ENCODE peak calls at places on chromosomes 12 and 14, in eight cellular contexts. One of them, this sample, is unnamed.
A peak's percentile ranks its signal among the peaks of the same experiment; 100 is the strongest.

GRCh38 chr12:53430116-53430515 is 6.5 kb downstream of the AMHR2 start:
- DNase-seq in GM23338: no peak
- DNase-seq in DND-41: no peak
- DNase-seq in body of pancreas: no peak
- DNase-seq in heart left ventricle: no peak
- DNase-seq in testis: no peak
- DNase-seq in cardiac muscle cell: no peak
- DNase-seq in lung: no peak
- DNase-seq in this sample: no peak

GRCh38 chr14:71532790-71533189 is 399.4 kb upstream of the RGS6 start:
- DNase-seq in body of pancreas: no peak
- DNase-seq in heart left ventricle: no peak
- DNase-seq in testis: no peak
- DNase-seq in lung: no peak
- DNase-seq in DND-41: no peak
- DNase-seq in cardiac muscle cell: no peak
- DNase-seq in GM23338: no peak
- DNase-seq in this sample: no peak

GRCh38 chr12:89960011-89960507 is 251.4 kb upstream of the ATP2B1 start:
- DNase-seq in heart left ventricle: no peak
- DNase-seq in lung: no peak
- DNase-seq in GM23338: no peak
- DNase-seq in testis: no peak
- DNase-seq in body of pancreas: no peak
- DNase-seq in DND-41: no peak
- DNase-seq in cardiac muscle cell: no peak
- DNase-seq in this sample: no peak

GRCh38 chr14:34426313-34427295 is 35.4 kb downstream of the SPTSSA start:
- DNase-seq in cardiac muscle cell: no peak
- DNase-seq in DND-41: no peak
- DNase-seq in testis: peak; percentile 16
- DNase-seq in body of pancreas: peak; percentile 52
- DNase-seq in GM23338: no peak
- DNase-seq in heart left ventricle: no peak
- DNase-seq in lung: no peak
- DNase-seq in this sample: no peak

GRCh38 chr12:52655720-52656124 is 3.7 kb upstream of the KRT2 start:
- DNase-seq in body of pancreas: peak; percentile 61
- DNase-seq in GM23338: no peak
- DNase-seq in cardiac muscle cell: no peak
- DNase-seq in lung: peak; percentile 38
- DNase-seq in DND-41: no peak
- DNase-seq in heart left ventricle: no peak
- DNase-seq in testis: no peak
- DNase-seq in this sample: no peak

GRCh38 chr14:32635103-32635719 is 303.5 kb upstream of the NPAS3 start:
- DNase-seq in cardiac muscle cell: peak; percentile 64
- DNase-seq in lung: no peak
- DNase-seq in heart left ventricle: no peak
- DNase-seq in testis: no peak
- DNase-seq in body of pancreas: no peak
- DNase-seq in DND-41: no peak
- DNase-seq in GM23338: no peak
- DNase-seq in this sample: no peak

GRCh38 chr12:6946033-6946919 is 2.5 kb downstream of the C12orf57 start:
- DNase-seq in body of pancreas: peak; percentile 99
- DNase-seq in testis: peak; percentile 70
- DNase-seq in heart left ventricle: no peak
- DNase-seq in DND-41: no peak
- DNase-seq in cardiac muscle cell: peak; percentile 39
- DNase-seq in lung: peak; percentile 93
- DNase-seq in GM23338: peak; percentile 95
- DNase-seq in this sample: no peak

GRCh38 chr12:52260351-52261210 is 13.9 kb upstream of the KRT86 start:
- DNase-seq in lung: no peak
- DNase-seq in heart left ventricle: no peak
- DNase-seq in GM23338: no peak
- DNase-seq in testis: no peak
- DNase-seq in body of pancreas: no peak
- DNase-seq in DND-41: no peak
- DNase-seq in cardiac muscle cell: no peak
- DNase-seq in this sample: no peak

GRCh38 chr14:56262530-56262929 is 144.3 kb downstream of the PELI2 start:
- DNase-seq in cardiac muscle cell: no peak
- DNase-seq in DND-41: no peak
- DNase-seq in heart left ventricle: no peak
- DNase-seq in lung: no peak
- DNase-seq in GM23338: no peak
- DNase-seq in testis: no peak
- DNase-seq in body of pancreas: no peak
- DNase-seq in this sample: no peak

GRCh38 chr14:64772394-64772950 is 68.2 kb downstream of the PLEKHG3 start:
- DNase-seq in DND-41: no peak
- DNase-seq in lung: no peak
- DNase-seq in body of pancreas: no peak
- DNase-seq in cardiac muscle cell: no peak
- DNase-seq in GM23338: peak; percentile 67
- DNase-seq in testis: no peak
- DNase-seq in heart left ventricle: no peak
- DNase-seq in this sample: no peak

GRCh38 chr14:74528886-74529285 is 35.3 kb downstream of the ISCA2 start:
- DNase-seq in DND-41: no peak
- DNase-seq in heart left ventricle: no peak
- DNase-seq in body of pancreas: peak; percentile 13
- DNase-seq in cardiac muscle cell: no peak
- DNase-seq in GM23338: no peak
- DNase-seq in testis: no peak
- DNase-seq in lung: no peak
- DNase-seq in this sample: no peak

GRCh38 chr12:124992874-124993567 is 424 bp upstream of the BRI3BP start:
- DNase-seq in GM23338: peak; percentile 97
- DNase-seq in DND-41: peak; percentile 94
- DNase-seq in body of pancreas: peak; percentile 86
- DNase-seq in lung: peak; percentile 68
- DNase-seq in cardiac muscle cell: peak; percentile 17
- DNase-seq in testis: peak; percentile 44
- DNase-seq in heart left ventricle: no peak
- DNase-seq in this sample: no peak

GRCh38 chr14:58955294-58955821 is 233.1 kb upstream of the DAAM1 start:
- DNase-seq in cardiac muscle cell: peak; percentile 70
- DNase-seq in testis: no peak
- DNase-seq in DND-41: no peak
- DNase-seq in body of pancreas: no peak
- DNase-seq in lung: no peak
- DNase-seq in GM23338: peak; percentile 23
- DNase-seq in heart left ventricle: no peak
- DNase-seq in this sample: no peak

GRCh38 chr12:104357431-104357952 is 54.0 kb downstream of the EID3 start:
- DNase-seq in heart left ventricle: no peak
- DNase-seq in DND-41: no peak
- DNase-seq in testis: no peak
- DNase-seq in GM23338: no peak
- DNase-seq in body of pancreas: no peak
- DNase-seq in lung: no peak
- DNase-seq in cardiac muscle cell: peak; percentile 75
- DNase-seq in this sample: no peak

GRCh38 chr14:55979096-55979495 is 139.1 kb upstream of the PELI2 start:
- DNase-seq in GM23338: no peak
- DNase-seq in testis: peak; percentile 20
- DNase-seq in DND-41: no peak
- DNase-seq in body of pancreas: no peak
- DNase-seq in cardiac muscle cell: no peak
- DNase-seq in heart left ventricle: no peak
- DNase-seq in lung: no peak
- DNase-seq in this sample: no peak

GRCh38 chr14:30252151-30252550 is 306.8 kb upstream of the G2E3 start:
- DNase-seq in testis: no peak
- DNase-seq in body of pancreas: no peak
- DNase-seq in DND-41: no peak
- DNase-seq in cardiac muscle cell: no peak
- DNase-seq in lung: no peak
- DNase-seq in GM23338: peak; percentile 46
- DNase-seq in heart left ventricle: no peak
- DNase-seq in this sample: no peak

GRCh38 chr12:91852646-91853045 is 293.0 kb downstream of the BTG1 start:
- DNase-seq in testis: no peak
- DNase-seq in lung: no peak
- DNase-seq in GM23338: no peak
- DNase-seq in cardiac muscle cell: peak; percentile 3
- DNase-seq in DND-41: no peak
- DNase-seq in heart left ventricle: no peak
- DNase-seq in body of pancreas: no peak
- DNase-seq in this sample: no peak

GRCh38 chr14:81127785-81128184 is 93.0 kb downstream of the GTF2A1 start:
- DNase-seq in body of pancreas: no peak
- DNase-seq in heart left ventricle: no peak
- DNase-seq in cardiac muscle cell: peak; percentile 35
- DNase-seq in DND-41: no peak
- DNase-seq in GM23338: no peak
- DNase-seq in testis: no peak
- DNase-seq in lung: no peak
- DNase-seq in this sample: no peak

GRCh38 chr14:49620182-49621113 is at the start of the genes MGAT2 and RPL36AL:
- DNase-seq in DND-41: peak; percentile 96
- DNase-seq in heart left ventricle: peak; percentile 99
- DNase-seq in body of pancreas: peak; percentile 98
- DNase-seq in lung: peak; percentile 99
- DNase-seq in GM23338: peak; percentile 99
- DNase-seq in cardiac muscle cell: peak; percentile 99
- DNase-seq in testis: peak; percentile 98
- DNase-seq in this sample: peak; percentile 98

GRCh38 chr14:102949062-102949800 is 26.8 kb downstream of the AMN start:
- DNase-seq in lung: no peak
- DNase-seq in DND-41: peak; percentile 64
- DNase-seq in body of pancreas: no peak
- DNase-seq in GM23338: no peak
- DNase-seq in cardiac muscle cell: no peak
- DNase-seq in testis: no peak
- DNase-seq in heart left ventricle: no peak
- DNase-seq in this sample: no peak

GRCh38 chr12:105820407-105821140 is 318.2 kb downstream of the NUAK1 start:
- DNase-seq in body of pancreas: peak; percentile 16
- DNase-seq in GM23338: peak; percentile 14
- DNase-seq in testis: peak; percentile 68
- DNase-seq in cardiac muscle cell: peak; percentile 70
- DNase-seq in lung: peak; percentile 34
- DNase-seq in DND-41: no peak
- DNase-seq in heart left ventricle: peak; percentile 15
- DNase-seq in this sample: peak; percentile 37

GRCh38 chr14:77409131-77409533 is 14.2 kb downstream of the NOXRED1 start:
- DNase-seq in cardiac muscle cell: peak; percentile 65
- DNase-seq in heart left ventricle: no peak
- DNase-seq in testis: no peak
- DNase-seq in body of pancreas: no peak
- DNase-seq in lung: no peak
- DNase-seq in DND-41: no peak
- DNase-seq in GM23338: peak; percentile 53
- DNase-seq in this sample: no peak

GRCh38 chr12:111747333-111747732 is 19.4 kb upstream of the ALDH2 start:
- DNase-seq in GM23338: no peak
- DNase-seq in lung: no peak
- DNase-seq in heart left ventricle: no peak
- DNase-seq in testis: peak; percentile 37
- DNase-seq in cardiac muscle cell: no peak
- DNase-seq in DND-41: no peak
- DNase-seq in body of pancreas: no peak
- DNase-seq in this sample: no peak

GRCh38 chr12:62724947-62725447 is 210.0 kb downstream of the PPM1H start:
- DNase-seq in body of pancreas: peak; percentile 28
- DNase-seq in DND-41: no peak
- DNase-seq in testis: no peak
- DNase-seq in heart left ventricle: no peak
- DNase-seq in GM23338: peak; percentile 94
- DNase-seq in cardiac muscle cell: peak; percentile 98
- DNase-seq in lung: peak; percentile 80
- DNase-seq in this sample: peak; percentile 56
- H3K4me1 ChIP-seq in body of pancreas: no peaks in the 10 kb centered on the region
- H3K4me1 ChIP-seq in DND-41: no peaks in the 10 kb centered on the region
- H3K4me1 ChIP-seq in testis: peaks cover 5% of the 10 kb centered on the region
- H3K4me1 ChIP-seq in heart left ventricle: peaks cover 8% of the 10 kb centered on the region
- H3K4me1 ChIP-seq in GM23338: peaks cover 37% of the 10 kb centered on the region
- H3K4me1 ChIP-seq in cardiac muscle cell: no peaks in the 10 kb centered on the region
- H3K4me1 ChIP-seq in lung: no peaks in the 10 kb centered on the region
- H3K4me1 ChIP-seq in this sample: no peaks in the 10 kb centered on the region

GRCh38 chr14:68979722-68980552 is 835 bp upstream of the ACTN1 start:
- DNase-seq in heart left ventricle: peak; percentile 51
- DNase-seq in DND-41: peak; percentile 16
- DNase-seq in cardiac muscle cell: no peak
- DNase-seq in body of pancreas: peak; percentile 64
- DNase-seq in lung: no peak
- DNase-seq in testis: no peak
- DNase-seq in GM23338: peak; percentile 83
- DNase-seq in this sample: no peak
- H3K4me1 ChIP-seq in heart left ventricle: peaks cover 33% of the 10 kb centered on the region
- H3K4me1 ChIP-seq in DND-41: peaks cover 30% of the 10 kb centered on the region
- H3K4me1 ChIP-seq in cardiac muscle cell: peaks cover 11% of the 10 kb centered on the region
- H3K4me1 ChIP-seq in body of pancreas: peaks cover 50% of the 10 kb centered on the region
- H3K4me1 ChIP-seq in lung: no peaks in the 10 kb centered on the region
- H3K4me1 ChIP-seq in testis: peaks cover 31% of the 10 kb centered on the region
- H3K4me1 ChIP-seq in GM23338: peaks cover 49% of the 10 kb centered on the region
- H3K4me1 ChIP-seq in this sample: peaks cover 5% of the 10 kb centered on the region

DNA sequence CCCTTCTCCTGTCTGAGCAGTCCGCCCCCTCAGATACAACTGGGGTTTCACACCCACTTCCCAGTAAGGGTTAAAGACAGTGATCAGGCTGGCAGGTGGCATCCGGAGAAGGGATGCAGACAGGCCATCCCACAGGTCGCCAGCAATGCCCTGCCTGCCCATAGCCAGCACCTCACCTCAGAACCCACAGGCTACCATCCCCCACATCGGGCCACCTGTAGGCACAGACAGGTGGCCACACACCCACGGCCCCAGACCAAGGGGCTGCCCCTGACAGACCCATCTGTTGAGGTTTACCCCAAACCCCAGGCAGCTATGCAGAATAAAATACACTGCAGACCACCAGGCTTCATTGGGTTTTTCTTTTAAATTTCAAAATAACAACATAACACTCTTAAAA is 57.5 kb downstream of the CCNK start:
- DNase-seq in heart left ventricle: no peak
- DNase-seq in GM23338: no peak
- DNase-seq in DND-41: no peak
- DNase-seq in cardiac muscle cell: no peak
- DNase-seq in body of pancreas: no peak
- DNase-seq in testis: no peak
- DNase-seq in lung: no peak
- DNase-seq in this sample: no peak
- H3K4me1 ChIP-seq in heart left ventricle: peaks cover 47% of the 10 kb centered on the region
- H3K4me1 ChIP-seq in GM23338: peaks cover 6% of the 10 kb centered on the region
- H3K4me1 ChIP-seq in DND-41: no peaks in the 10 kb centered on the region
- H3K4me1 ChIP-seq in cardiac muscle cell: peaks cover 38% of the 10 kb centered on the region
- H3K4me1 ChIP-seq in body of pancreas: peaks cover 36% of the 10 kb centered on the region
- H3K4me1 ChIP-seq in testis: peaks cover 8% of the 10 kb centered on the region
- H3K4me1 ChIP-seq in lung: peaks cover 5% of the 10 kb centered on the region
- H3K4me1 ChIP-seq in this sample: peaks cover 16% of the 10 kb centered on the region

DNA sequence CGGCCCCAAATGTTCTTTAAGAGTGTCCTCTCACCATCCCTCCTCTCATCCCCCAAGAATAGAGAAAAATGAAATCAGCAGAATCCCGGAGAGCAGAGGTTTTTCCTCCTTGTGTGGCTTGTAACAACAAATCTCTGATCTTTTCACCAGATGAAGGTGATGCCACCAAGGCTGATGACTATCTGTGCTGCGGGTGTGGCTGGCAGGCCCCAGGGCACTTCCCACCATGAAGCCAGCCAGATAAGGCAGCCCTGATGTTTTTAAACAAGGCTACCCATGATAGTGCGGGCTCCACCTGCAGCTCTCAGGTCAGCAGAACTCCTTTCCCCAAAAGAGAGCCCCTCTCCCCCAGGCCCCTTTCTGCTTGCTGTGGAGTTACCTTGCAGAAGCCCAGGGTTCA is 58.0 kb upstream of the PARP11 start:
- DNase-seq in GM23338: no peak
- DNase-seq in DND-41: peak; percentile 11
- DNase-seq in lung: no peak
- DNase-seq in cardiac muscle cell: no peak
- DNase-seq in body of pancreas: no peak
- DNase-seq in testis: no peak
- DNase-seq in heart left ventricle: no peak
- DNase-seq in this sample: no peak
- H3K4me1 ChIP-seq in GM23338: peaks cover 16% of the 10 kb centered on the region
- H3K4me1 ChIP-seq in DND-41: peaks cover 30% of the 10 kb centered on the region
- H3K4me1 ChIP-seq in lung: no peaks in the 10 kb centered on the region
- H3K4me1 ChIP-seq in cardiac muscle cell: peaks cover 8% of the 10 kb centered on the region
- H3K4me1 ChIP-seq in body of pancreas: no peaks in the 10 kb centered on the region
- H3K4me1 ChIP-seq in testis: peaks cover 17% of the 10 kb centered on the region
- H3K4me1 ChIP-seq in heart left ventricle: no peaks in the 10 kb centered on the region
- H3K4me1 ChIP-seq in this sample: no peaks in the 10 kb centered on the region

This sample was measured in uterus.